ENCODE peak calls at places on chromosomes 5 and 9, in eight cellular contexts. One of them, this sample, is unnamed.

GRCh38 chr5:157222506-157223230 is 42.0 kb downstream of the ITK start:
- DNase-seq in kidney glomerular epithelial cell: no peak
- DNase-seq in mesenteric fat pad: no peak
- DNase-seq in PC-3: peak
- DNase-seq in effector CD8-positive, alpha-beta T cell: peak
- DNase-seq in RPMI7951: peak
- DNase-seq in astrocyte of the spinal cord: peak
- DNase-seq in ureter: no peak
- DNase-seq in this sample: no peak

GRCh38 chr5:94928891-94929290 is 310.4 kb downstream of the SLF1 start:
- DNase-seq in kidney glomerular epithelial cell: no peak
- DNase-seq in mesenteric fat pad: no peak
- DNase-seq in PC-3: no peak
- DNase-seq in effector CD8-positive, alpha-beta T cell: no peak
- DNase-seq in RPMI7951: no peak
- DNase-seq in astrocyte of the spinal cord: peak
- DNase-seq in ureter: no peak
- DNase-seq in this sample: no peak

GRCh38 chr9:107024193-107024592 is 161.2 kb downstream of the ZNF462 start:
- DNase-seq in kidney glomerular epithelial cell: peak
- DNase-seq in mesenteric fat pad: no peak
- DNase-seq in PC-3: no peak
- DNase-seq in effector CD8-positive, alpha-beta T cell: no peak
- DNase-seq in RPMI7951: peak
- DNase-seq in astrocyte of the spinal cord: no peak
- DNase-seq in ureter: no peak
- DNase-seq in this sample: no peak

GRCh38 chr9:5910413-5911057 is 19.8 kb downstream of the MLANA start:
- DNase-seq in kidney glomerular epithelial cell: no peak
- DNase-seq in mesenteric fat pad: no peak
- DNase-seq in PC-3: no peak
- DNase-seq in effector CD8-positive, alpha-beta T cell: no peak
- DNase-seq in RPMI7951: no peak
- DNase-seq in astrocyte of the spinal cord: no peak
- DNase-seq in ureter: no peak
- DNase-seq in this sample: no peak

GRCh38 chr9:91151741-91152095 is 210.0 kb downstream of the AUH start:
- DNase-seq in kidney glomerular epithelial cell: no peak
- DNase-seq in mesenteric fat pad: no peak
- DNase-seq in PC-3: no peak
- DNase-seq in effector CD8-positive, alpha-beta T cell: no peak
- DNase-seq in RPMI7951: no peak
- DNase-seq in astrocyte of the spinal cord: no peak
- DNase-seq in ureter: no peak
- DNase-seq in this sample: no peak

GRCh38 chr5:111720333-111720890 is 36.6 kb downstream of the NREP start:
- DNase-seq in kidney glomerular epithelial cell: no peak
- DNase-seq in mesenteric fat pad: no peak
- DNase-seq in PC-3: no peak
- DNase-seq in effector CD8-positive, alpha-beta T cell: no peak
- DNase-seq in RPMI7951: no peak
- DNase-seq in astrocyte of the spinal cord: no peak
- DNase-seq in ureter: no peak
- DNase-seq in this sample: no peak

GRCh38 chr9:128383007-128383753 is 12.0 kb downstream of the URM1 start:
- DNase-seq in kidney glomerular epithelial cell: no peak
- DNase-seq in mesenteric fat pad: no peak
- DNase-seq in PC-3: no peak
- DNase-seq in effector CD8-positive, alpha-beta T cell: no peak
- DNase-seq in RPMI7951: no peak
- DNase-seq in astrocyte of the spinal cord: no peak
- DNase-seq in ureter: no peak
- DNase-seq in this sample: no peak

GRCh38 chr9:38091310-38092199 is 22.5 kb upstream of the SHB start:
- DNase-seq in kidney glomerular epithelial cell: no peak
- DNase-seq in mesenteric fat pad: no peak
- DNase-seq in PC-3: no peak
- DNase-seq in effector CD8-positive, alpha-beta T cell: no peak
- DNase-seq in RPMI7951: no peak
- DNase-seq in astrocyte of the spinal cord: no peak
- DNase-seq in ureter: no peak
- DNase-seq in this sample: no peak

GRCh38 chr5:119290607-119291006 is 65.2 kb upstream of the TNFAIP8 start:
- DNase-seq in kidney glomerular epithelial cell: no peak
- DNase-seq in mesenteric fat pad: no peak
- DNase-seq in PC-3: no peak
- DNase-seq in effector CD8-positive, alpha-beta T cell: no peak
- DNase-seq in RPMI7951: no peak
- DNase-seq in astrocyte of the spinal cord: no peak
- DNase-seq in ureter: no peak
- DNase-seq in this sample: no peak

GRCh38 chr5:42579320-42579719 is 156.1 kb downstream of the GHR start:
- DNase-seq in kidney glomerular epithelial cell: no peak
- DNase-seq in mesenteric fat pad: no peak
- DNase-seq in PC-3: peak
- DNase-seq in effector CD8-positive, alpha-beta T cell: no peak
- DNase-seq in RPMI7951: no peak
- DNase-seq in astrocyte of the spinal cord: no peak
- DNase-seq in ureter: no peak
- DNase-seq in this sample: no peak

GRCh38 chr5:1510151-1510561 is 13.6 kb downstream of the LPCAT1 start:
- DNase-seq in kidney glomerular epithelial cell: no peak
- DNase-seq in mesenteric fat pad: no peak
- DNase-seq in PC-3: no peak
- DNase-seq in effector CD8-positive, alpha-beta T cell: no peak
- DNase-seq in RPMI7951: no peak
- DNase-seq in astrocyte of the spinal cord: no peak
- DNase-seq in ureter: no peak
- DNase-seq in this sample: no peak

GRCh38 chr5:135735831-135736230 is 98.6 kb upstream of the SLC25A48 start:
- DNase-seq in kidney glomerular epithelial cell: no peak
- DNase-seq in mesenteric fat pad: no peak
- DNase-seq in PC-3: no peak
- DNase-seq in effector CD8-positive, alpha-beta T cell: no peak
- DNase-seq in RPMI7951: no peak
- DNase-seq in astrocyte of the spinal cord: no peak
- DNase-seq in ureter: peak
- DNase-seq in this sample: no peak

GRCh38 chr5:41935544-41935943 is 10.5 kb downstream of the FBXO4 start:
- DNase-seq in kidney glomerular epithelial cell: no peak
- DNase-seq in mesenteric fat pad: no peak
- DNase-seq in PC-3: no peak
- DNase-seq in effector CD8-positive, alpha-beta T cell: no peak
- DNase-seq in RPMI7951: no peak
- DNase-seq in astrocyte of the spinal cord: no peak
- DNase-seq in ureter: no peak
- DNase-seq in this sample: no peak

GRCh38 chr9:16598316-16598715 is 272.2 kb downstream of the BNC2 start:
- DNase-seq in kidney glomerular epithelial cell: no peak
- DNase-seq in mesenteric fat pad: no peak
- DNase-seq in PC-3: no peak
- DNase-seq in effector CD8-positive, alpha-beta T cell: no peak
- DNase-seq in RPMI7951: peak
- DNase-seq in astrocyte of the spinal cord: no peak
- DNase-seq in ureter: no peak
- DNase-seq in this sample: no peak

GRCh38 chr9:115992834-115993233 is 160.8 kb upstream of the PAPPA start:
- DNase-seq in kidney glomerular epithelial cell: peak
- DNase-seq in mesenteric fat pad: no peak
- DNase-seq in PC-3: no peak
- DNase-seq in effector CD8-positive, alpha-beta T cell: no peak
- DNase-seq in RPMI7951: peak
- DNase-seq in astrocyte of the spinal cord: peak
- DNase-seq in ureter: no peak
- DNase-seq in this sample: no peak

GRCh38 chr5:122120493-122120892 is 8.9 kb upstream of the ZNF474 start:
- DNase-seq in kidney glomerular epithelial cell: no peak
- DNase-seq in mesenteric fat pad: no peak
- DNase-seq in PC-3: no peak
- DNase-seq in effector CD8-positive, alpha-beta T cell: no peak
- DNase-seq in RPMI7951: no peak
- DNase-seq in astrocyte of the spinal cord: no peak
- DNase-seq in ureter: no peak
- DNase-seq in this sample: no peak

GRCh38 chr5:149088686-149089085 is 25.8 kb upstream of the SH3TC2 start:
- DNase-seq in kidney glomerular epithelial cell: no peak
- DNase-seq in mesenteric fat pad: no peak
- DNase-seq in PC-3: no peak
- DNase-seq in effector CD8-positive, alpha-beta T cell: no peak
- DNase-seq in RPMI7951: no peak
- DNase-seq in astrocyte of the spinal cord: no peak
- DNase-seq in ureter: no peak
- DNase-seq in this sample: no peak

GRCh38 chr5:58241383-58241782 is 218.5 kb downstream of the PLK2 start:
- DNase-seq in kidney glomerular epithelial cell: peak
- DNase-seq in mesenteric fat pad: no peak
- DNase-seq in PC-3: peak
- DNase-seq in effector CD8-positive, alpha-beta T cell: no peak
- DNase-seq in RPMI7951: no peak
- DNase-seq in astrocyte of the spinal cord: no peak
- DNase-seq in ureter: no peak
- DNase-seq in this sample: no peak

GRCh38 chr5:132662925-132663770 is 5.2 kb downstream of the IL13 start:
- DNase-seq in kidney glomerular epithelial cell: no peak
- DNase-seq in mesenteric fat pad: no peak
- DNase-seq in PC-3: no peak
- DNase-seq in effector CD8-positive, alpha-beta T cell: no peak
- DNase-seq in RPMI7951: no peak
- DNase-seq in astrocyte of the spinal cord: no peak
- DNase-seq in ureter: no peak
- DNase-seq in this sample: peak

GRCh38 chr5:176660860-176661641 is 13.8 kb downstream of the TSPAN17 start:
- DNase-seq in kidney glomerular epithelial cell: peak
- DNase-seq in mesenteric fat pad: peak
- DNase-seq in PC-3: peak
- DNase-seq in effector CD8-positive, alpha-beta T cell: peak
- DNase-seq in RPMI7951: peak
- DNase-seq in astrocyte of the spinal cord: peak
- DNase-seq in ureter: peak
- DNase-seq in this sample: peak

GRCh38 chr5:4882186-4882585 is 257.9 kb upstream of the ADAMTS16 start:
- DNase-seq in kidney glomerular epithelial cell: no peak
- DNase-seq in mesenteric fat pad: no peak
- DNase-seq in PC-3: no peak
- DNase-seq in effector CD8-positive, alpha-beta T cell: no peak
- DNase-seq in RPMI7951: peak
- DNase-seq in astrocyte of the spinal cord: no peak
- DNase-seq in ureter: no peak
- DNase-seq in this sample: no peak

GRCh38 chr5:116153687-116154174 is 68.9 kb downstream of the COMMD10 start:
- DNase-seq in kidney glomerular epithelial cell: no peak
- DNase-seq in mesenteric fat pad: no peak
- DNase-seq in PC-3: no peak
- DNase-seq in effector CD8-positive, alpha-beta T cell: no peak
- DNase-seq in RPMI7951: no peak
- DNase-seq in astrocyte of the spinal cord: no peak
- DNase-seq in ureter: no peak
- DNase-seq in this sample: no peak

GRCh38 chr9:503331-503730 is 288.7 kb downstream of the DOCK8 start:
- DNase-seq in kidney glomerular epithelial cell: no peak
- DNase-seq in mesenteric fat pad: no peak
- DNase-seq in PC-3: no peak
- DNase-seq in effector CD8-positive, alpha-beta T cell: no peak
- DNase-seq in RPMI7951: no peak
- DNase-seq in astrocyte of the spinal cord: no peak
- DNase-seq in ureter: no peak
- DNase-seq in this sample: no peak

GRCh38 chr9:26656003-26656940 is 236.3 kb downstream of the CAAP1 start:
- DNase-seq in kidney glomerular epithelial cell: peak
- DNase-seq in mesenteric fat pad: no peak
- DNase-seq in PC-3: peak
- DNase-seq in effector CD8-positive, alpha-beta T cell: no peak
- DNase-seq in RPMI7951: peak
- DNase-seq in astrocyte of the spinal cord: peak
- DNase-seq in ureter: no peak
- DNase-seq in this sample: no peak

GRCh38 chr5:103598997-103599556 is 36.5 kb upstream of the NUDT12 start:
- DNase-seq in kidney glomerular epithelial cell: no peak
- DNase-seq in mesenteric fat pad: no peak
- DNase-seq in PC-3: no peak
- DNase-seq in effector CD8-positive, alpha-beta T cell: no peak
- DNase-seq in RPMI7951: no peak
- DNase-seq in astrocyte of the spinal cord: no peak
- DNase-seq in ureter: no peak
- DNase-seq in this sample: no peak

GRCh38 chr9:27586200-27586599 is 12.9 kb upstream of the C9orf72 start:
- DNase-seq in kidney glomerular epithelial cell: no peak
- DNase-seq in mesenteric fat pad: no peak
- DNase-seq in PC-3: no peak
- DNase-seq in effector CD8-positive, alpha-beta T cell: no peak
- DNase-seq in RPMI7951: no peak
- DNase-seq in astrocyte of the spinal cord: no peak
- DNase-seq in ureter: no peak
- DNase-seq in this sample: no peak

GRCh38 chr9:130854835-130855234 is 19.8 kb downstream of the ABL1 start:
- DNase-seq in kidney glomerular epithelial cell: no peak
- DNase-seq in mesenteric fat pad: no peak
- DNase-seq in PC-3: no peak
- DNase-seq in effector CD8-positive, alpha-beta T cell: no peak
- DNase-seq in RPMI7951: no peak
- DNase-seq in astrocyte of the spinal cord: no peak
- DNase-seq in ureter: peak
- DNase-seq in this sample: no peak

GRCh38 chr9:4855861-4856260 is 63.1 kb downstream of the RCL1 start:
- DNase-seq in kidney glomerular epithelial cell: peak
- DNase-seq in mesenteric fat pad: no peak
- DNase-seq in PC-3: no peak
- DNase-seq in effector CD8-positive, alpha-beta T cell: no peak
- DNase-seq in RPMI7951: peak
- DNase-seq in astrocyte of the spinal cord: peak
- DNase-seq in ureter: no peak
- DNase-seq in this sample: no peak

GRCh38 chr5:66518753-66519152 is 77.4 kb upstream of the MAST4 start:
- DNase-seq in kidney glomerular epithelial cell: no peak
- DNase-seq in mesenteric fat pad: no peak
- DNase-seq in PC-3: no peak
- DNase-seq in effector CD8-positive, alpha-beta T cell: no peak
- DNase-seq in RPMI7951: peak
- DNase-seq in astrocyte of the spinal cord: peak
- DNase-seq in ureter: no peak
- DNase-seq in this sample: no peak

GRCh38 chr5:36495638-36496010 is 110.8 kb upstream of the SLC1A3 start:
- DNase-seq in kidney glomerular epithelial cell: no peak
- DNase-seq in mesenteric fat pad: no peak
- DNase-seq in PC-3: no peak
- DNase-seq in effector CD8-positive, alpha-beta T cell: no peak
- DNase-seq in RPMI7951: no peak
- DNase-seq in astrocyte of the spinal cord: peak
- DNase-seq in ureter: no peak
- DNase-seq in this sample: no peak

GRCh38 chr9:123828449-123828848 is 101.5 kb downstream of the DENND1A start:
- DNase-seq in kidney glomerular epithelial cell: no peak
- DNase-seq in mesenteric fat pad: no peak
- DNase-seq in PC-3: no peak
- DNase-seq in effector CD8-positive, alpha-beta T cell: no peak
- DNase-seq in RPMI7951: no peak
- DNase-seq in astrocyte of the spinal cord: no peak
- DNase-seq in ureter: no peak
- DNase-seq in this sample: no peak

GRCh38 chr5:178118345-178118744 is 5.0 kb downstream of the N4BP3 start:
- DNase-seq in kidney glomerular epithelial cell: no peak
- DNase-seq in mesenteric fat pad: no peak
- DNase-seq in PC-3: no peak
- DNase-seq in effector CD8-positive, alpha-beta T cell: no peak
- DNase-seq in RPMI7951: no peak
- DNase-seq in astrocyte of the spinal cord: no peak
- DNase-seq in ureter: no peak
- DNase-seq in this sample: no peak

GRCh38 chr5:1750469-1750868 is 49.2 kb downstream of the MRPL36 start:
- DNase-seq in kidney glomerular epithelial cell: no peak
- DNase-seq in mesenteric fat pad: peak
- DNase-seq in PC-3: no peak
- DNase-seq in effector CD8-positive, alpha-beta T cell: no peak
- DNase-seq in RPMI7951: no peak
- DNase-seq in astrocyte of the spinal cord: no peak
- DNase-seq in ureter: peak
- DNase-seq in this sample: no peak

GRCh38 chr9:123686131-123686848 is 243.6 kb downstream of the DENND1A start:
- DNase-seq in kidney glomerular epithelial cell: peak
- DNase-seq in mesenteric fat pad: no peak
- DNase-seq in PC-3: peak
- DNase-seq in effector CD8-positive, alpha-beta T cell: no peak
- DNase-seq in RPMI7951: peak
- DNase-seq in astrocyte of the spinal cord: peak
- DNase-seq in ureter: no peak
- DNase-seq in this sample: no peak

This sample was measured in activated effector memory CD4-positive, alpha-beta T cell treated with Interleukin-2 at 50 U/mL for 16 hours.